ENCODE peak calls at places on chromosomes 4 and X, in seven cellular contexts. A, P, T, R, M, U and O are unnamed samples.

GRCh38 chrX:103688949-103689348 is 2.5 kb upstream of the MORF4L2 start:
- DNase-seq in A (no peak), P (no peak), T (peak), R (peak), M (no peak), U (no peak), O (peak)

GRCh38 chr4:10461091-10461849 is 4.0 kb upstream of the ZNF518B start:
- DNase-seq in A (no peak), P (peak), T (no peak), R (peak), M (peak), U (peak), O (peak)

GRCh38 chr4:184959786-184960185 is 58.5 kb upstream of the HELT start:
- DNase-seq in A (no peak), P (no peak), T (no peak), R (no peak), M (no peak), U (no peak), O (no peak)

GRCh38 chr4:151798678-151799416 is 38.0 kb upstream of the GATB start:
- DNase-seq in A (no peak), P (no peak), T (no peak), R (peak), M (no peak), U (no peak), O (no peak)

GRCh38 chr4:145882594-145882993 is 56.0 kb downstream of the ZNF827 start:
- DNase-seq in A (no peak), P (no peak), T (no peak), R (no peak), M (no peak), U (no peak), O (no peak)

GRCh38 chr4:118281611-118282442 is 71.0 kb downstream of the PRSS12 start:
- DNase-seq in A (no peak), P (no peak), T (peak), R (peak), M (no peak), U (no peak), O (peak)

GRCh38 chr4:147787204-147787603 is 55.3 kb downstream of the ARHGAP10 start:
- DNase-seq in A (no peak), P (no peak), T (no peak), R (peak), M (no peak), U (no peak), O (no peak)

GRCh38 chr4:67700119-67700873 is 659 bp downstream of the UBA6 start:
- DNase-seq in A (no peak), P (no peak), T (no peak), R (no peak), M (no peak), U (no peak), O (peak)

GRCh38 chrX:105695451-105695850 is 126.9 kb upstream of the NRK start:
- DNase-seq in A (no peak), P (no peak), T (no peak), R (no peak), M (no peak), U (no peak), O (no peak)

GRCh38 chr4:150886597-150886996 is 128.5 kb downstream of the LRBA start:
- DNase-seq in A (no peak), P (no peak), T (peak), R (peak), M (no peak), U (no peak), O (no peak)

GRCh38 chr4:128854433-128854832 is 44.9 kb downstream of the JADE1 start:
- DNase-seq in A (no peak), P (no peak), T (no peak), R (peak), M (no peak), U (no peak), O (no peak)

GRCh38 chr4:185011408-185011807 is 6.9 kb upstream of the HELT start:
- DNase-seq in A (no peak), P (no peak), T (peak), R (no peak), M (no peak), U (no peak), O (no peak)

GRCh38 chrX:11371106-11371505 is 77.9 kb downstream of the AMELX start:
- DNase-seq in A (no peak), P (no peak), T (no peak), R (no peak), M (no peak), U (no peak), O (no peak)

GRCh38 chr4:27189683-27190082 is 329.0 kb downstream of the STIM2 start:
- DNase-seq in A (no peak), P (no peak), T (no peak), R (no peak), M (no peak), U (no peak), O (no peak)

GRCh38 chrX:107429090-107429489 is 20.4 kb upstream of the FRMPD3 start:
- DNase-seq in A (no peak), P (no peak), T (no peak), R (peak), M (peak), U (no peak), O (peak)

GRCh38 chr4:153450545-153450917 is 15.6 kb upstream of the TMEM131L start:
- DNase-seq in A (no peak), P (no peak), T (no peak), R (no peak), M (no peak), U (no peak), O (no peak)

GRCh38 chrX:153878969-153879653 is 6.9 kb downstream of the L1CAM start:
- DNase-seq in A (no peak), P (no peak), T (no peak), R (no peak), M (no peak), U (no peak), O (peak)

GRCh38 chr4:109818268-109818667 is 2.7 kb downstream of the GAR1 start:
- DNase-seq in A (no peak), P (no peak), T (no peak), R (no peak), M (no peak), U (no peak), O (no peak)

GRCh38 chr4:122636697-122637096 is 15.8 kb upstream of the IL21 start:
- DNase-seq in A (no peak), P (no peak), T (no peak), R (no peak), M (no peak), U (no peak), O (no peak)

GRCh38 chr4:187090401-187090800 is 366.7 kb upstream of the FAT1 start:
- DNase-seq in A (no peak), P (no peak), T (no peak), R (peak), M (no peak), U (no peak), O (no peak)

GRCh38 chr4:79848329-79848728 is 224.7 kb downstream of the ANTXR2 start:
- DNase-seq in A (no peak), P (no peak), T (peak), R (no peak), M (no peak), U (no peak), O (peak)

GRCh38 chr4:8114456-8115202 is 44.0 kb downstream of the ABLIM2 start:
- DNase-seq in A (no peak), P (no peak), T (no peak), R (no peak), M (no peak), U (no peak), O (no peak)

GRCh38 chr4:4803216-4803903 is 56.1 kb upstream of the MSX1 start:
- DNase-seq in A (no peak), P (no peak), T (no peak), R (no peak), M (no peak), U (no peak), O (no peak)

GRCh38 chr4:5753766-5754528 is 42.9 kb downstream of the EVC start:
- DNase-seq in A (no peak), P (no peak), T (peak), R (peak), M (no peak), U (no peak), O (no peak)

GRCh38 chr4:72484991-72485390 is 84.0 kb downstream of the ADAMTS3 start:
- DNase-seq in A (no peak), P (no peak), T (no peak), R (no peak), M (no peak), U (no peak), O (no peak)

GRCh38 chr4:186790630-186791029 is 67.0 kb upstream of the FAT1 start:
- DNase-seq in A (no peak), P (no peak), T (peak), R (peak), M (no peak), U (no peak), O (no peak)

GRCh38 chr4:170198742-170199141 is 109.0 kb upstream of the AADAT start:
- DNase-seq in A (no peak), P (no peak), T (no peak), R (no peak), M (no peak), U (no peak), O (peak)

GRCh38 chr4:140239311-140239710 is 85.3 kb upstream of the MAML3 start:
- DNase-seq in A (no peak), P (no peak), T (no peak), R (no peak), M (no peak), U (no peak), O (peak)

GRCh38 chr4:116400480-116400879 is 684.9 kb downstream of the TRAM1L1 start:
- DNase-seq in A (no peak), P (no peak), T (no peak), R (no peak), M (no peak), U (no peak), O (peak)

GRCh38 chr4:37324526-37324925 is 80.0 kb downstream of the NWD2 start:
- DNase-seq in A (no peak), P (no peak), T (no peak), R (no peak), M (no peak), U (no peak), O (no peak)

GRCh38 chr4:6926681-6927478 is 17.3 kb downstream of the TBC1D14 start:
- DNase-seq in A (no peak), P (peak), T (peak), R (no peak), M (peak), U (no peak), O (no peak)

GRCh38 chrX:134679226-134679625 is 21.0 kb upstream of the PLAC1 start:
- DNase-seq in A (no peak), P (no peak), T (no peak), R (peak), M (no peak), U (no peak), O (no peak)

GRCh38 chrX:31658360-31658759 is 586.5 kb upstream of the FTHL17 start:
- DNase-seq in A (no peak), P (no peak), T (peak), R (peak), M (no peak), U (no peak), O (peak)